ENCODE peak calls at places on chromosomes 7 and 10, in seven cellular contexts. S is epithelial cell of esophagus, Y is tibial nerve, F is choroid plexus epithelial cell, Z is A549, W is psoas muscle, P is nephron progenitor cell. N is an unnamed sample.

GRCh38 chr10:49552277-49552676 is 13.4 kb upstream of the ERCC6 start:
- DNase-seq in S (peak; percentile 97), Y (no peak), F (peak; percentile 85), Z (peak; percentile 35), W (no peak), P (no peak), N (no peak)

GRCh38 chr7:149071641-149072437 is 18.7 kb downstream of the ZNF786 start:
- DNase-seq in S (peak; percentile 15), Y (no peak), F (peak; percentile 18), Z (peak; percentile 79), W (peak; percentile 27), P (peak; percentile 62), N (no peak)

GRCh38 chr10:89301231-89301630 is 615 bp upstream of the IFIT2 start:
- DNase-seq in S (peak; percentile 48), Y (no peak), F (peak; percentile 80), Z (peak; percentile 13), W (no peak), P (no peak), N (no peak)

GRCh38 chr7:90613088-90613498 is 17.0 kb downstream of the CDK14 start:
- DNase-seq in S (no peak), Y (no peak), F (peak; percentile 35), Z (no peak), W (no peak), P (no peak), N (no peak)

GRCh38 chr10:88949051-88949450 is 3.5 kb downstream of the ACTA2 start:
- DNase-seq in S (no peak), Y (no peak), F (no peak), Z (no peak), W (no peak), P (no peak), N (no peak)

GRCh38 chr10:48638158-48638557 is 33.3 kb upstream of the ARHGAP22 start:
- DNase-seq in S (no peak), Y (no peak), F (no peak), Z (no peak), W (no peak), P (no peak), N (no peak)

GRCh38 chr7:100563809-100564400 is 9.8 kb downstream of the SAP25 start:
- DNase-seq in S (peak; percentile 77), Y (peak; percentile 83), F (peak; percentile 82), Z (peak; percentile 61), W (peak; percentile 83), P (peak; percentile 94), N (no peak)

GRCh38 chr7:55572378-55573233 is at the start of gene VOPP1:
- DNase-seq in S (peak; percentile 63), Y (peak; percentile 20), F (peak; percentile 60), Z (peak; percentile 58), W (peak; percentile 77), P (peak; percentile 75), N (no peak)

GRCh38 chr10:13158401-13158800 is 3.0 kb upstream of the MCM10 start:
- DNase-seq in S (peak; percentile 6), Y (no peak), F (no peak), Z (no peak), W (peak; percentile 18), P (peak; percentile 32), N (no peak)

GRCh38 chr10:24575462-24576002 is 148.2 kb downstream of the ARHGAP21 start:
- DNase-seq in S (no peak), Y (no peak), F (no peak), Z (no peak), W (no peak), P (no peak), N (no peak)

GRCh38 chr10:43228783-43229207 is 38.1 kb downstream of the RASGEF1A start:
- DNase-seq in S (no peak), Y (no peak), F (no peak), Z (no peak), W (peak; percentile 6), P (peak; percentile 1), N (no peak)

GRCh38 chr10:48764486-48764885 is 79.8 kb downstream of the WDFY4 start:
- DNase-seq in S (no peak), Y (no peak), F (no peak), Z (no peak), W (no peak), P (no peak), N (no peak)

GRCh38 chr10:123096452-123096851 is 39.3 kb upstream of the HMX3 start:
- DNase-seq in S (no peak), Y (no peak), F (no peak), Z (no peak), W (no peak), P (no peak), N (no peak)
- TF ChIP-seq CTCF in S (no peak), Y (no peak), F (no peak), Z (no peak), W (no peak), P (no peak), N (no peak)

DNA sequence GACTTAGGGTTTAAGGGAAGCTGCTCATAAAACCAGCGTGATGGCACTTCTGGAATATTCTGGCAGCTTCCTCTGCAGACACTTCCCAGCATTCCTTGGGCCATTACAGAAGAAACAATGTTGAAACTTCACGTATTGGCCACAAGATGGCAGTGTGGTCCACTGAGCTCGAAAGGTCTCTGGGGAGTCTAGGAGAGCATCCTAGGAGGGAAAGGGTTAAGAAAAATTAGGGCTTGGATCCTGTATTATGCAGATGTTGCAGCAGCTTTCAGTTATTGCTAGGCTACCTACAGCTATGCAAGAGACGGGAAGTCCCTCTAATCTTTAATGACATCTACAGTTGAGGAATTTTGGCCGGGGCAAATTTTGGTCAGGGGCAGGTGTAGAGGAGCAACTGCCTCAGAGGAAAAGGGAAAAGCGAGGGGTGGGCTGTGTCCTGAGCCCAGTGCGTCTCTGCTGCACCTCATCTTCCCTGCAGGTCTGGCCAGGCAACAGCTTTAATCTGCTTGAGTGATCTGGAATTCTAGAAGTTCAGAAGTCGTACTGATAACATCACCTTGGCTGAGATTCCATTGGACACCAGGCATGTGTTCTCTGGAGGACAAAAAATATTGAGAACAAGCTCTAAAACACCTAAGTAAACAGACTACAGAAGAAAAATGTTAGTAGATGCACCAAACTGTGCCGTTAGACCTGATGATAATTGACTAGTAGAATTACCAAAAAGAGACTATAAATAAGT is 220.8 kb upstream of the PRSS58 start:
- DNase-seq in S (peak; percentile 65), Y (no peak), F (peak; percentile 80), Z (peak; percentile 61), W (no peak), P (no peak), N (no peak)
- TF ChIP-seq CTCF in S (peak; percentile 82), Y (peak; percentile 42), F (peak; percentile 82), Z (peak; percentile 47), W (peak; percentile 45), P (peak; percentile 50), N (peak; percentile 79)

GRCh38 chr7:105139381-105139780 is 125.4 kb downstream of the KMT2E start:
- DNase-seq in S (no peak), Y (no peak), F (no peak), Z (no peak), W (no peak), P (no peak), N (no peak)

GRCh38 chr7:105136221-105136620 is 122.2 kb downstream of the KMT2E start:
- DNase-seq in S (no peak), Y (no peak), F (no peak), Z (no peak), W (no peak), P (no peak), N (no peak)

GRCh38 chr7:105137898-105138297 is 123.9 kb downstream of the KMT2E start:
- DNase-seq in S (no peak), Y (no peak), F (no peak), Z (no peak), W (no peak), P (no peak), N (no peak)

GRCh38 chr7:105141068-105141467 is 127.1 kb downstream of the KMT2E start:
- DNase-seq in S (peak; percentile 40), Y (no peak), F (peak; percentile 57), Z (peak; percentile 40), W (no peak), P (peak; percentile 40), N (no peak)
- TF ChIP-seq CTCF in S (peak; percentile 41), Y (no peak), F (peak; percentile 68), Z (peak; percentile 49), W (no peak), P (peak; percentile 41), N (no peak)

GRCh38 chr10:123449234-123449962 is 216.8 kb upstream of the GPR26 start:
- DNase-seq in S (no peak), Y (no peak), F (no peak), Z (no peak), W (no peak), P (no peak), N (no peak)

GRCh38 chr10:123446449-123447156 is 219.6 kb upstream of the GPR26 start:
- DNase-seq in S (no peak), Y (no peak), F (no peak), Z (no peak), W (no peak), P (no peak), N (no peak)

GRCh38 chr10:123445336-123445735 is 220.8 kb upstream of the GPR26 start:
- DNase-seq in S (no peak), Y (no peak), F (no peak), Z (no peak), W (no peak), P (no peak), N (no peak)

GRCh38 chr10:123442901-123443300 is 223.3 kb upstream of the GPR26 start:
- DNase-seq in S (no peak), Y (no peak), F (no peak), Z (no peak), W (no peak), P (no peak), N (no peak)

GRCh38 chr10:123443924-123444323 is 222.2 kb upstream of the GPR26 start:
- DNase-seq in S (no peak), Y (no peak), F (no peak), Z (no peak), W (no peak), P (no peak), N (no peak)
- TF ChIP-seq CTCF in S (no peak), Y (no peak), F (no peak), Z (no peak), W (no peak), P (no peak), N (no peak)

GRCh38 chr10:75638752-75639151 is 207.3 kb downstream of the LRMDA start:
- DNase-seq in S (no peak), Y (no peak), F (no peak), Z (no peak), W (no peak), P (no peak), N (no peak)
- TF ChIP-seq CTCF in S (no peak), Y (no peak), F (no peak), Z (no peak), W (no peak), P (no peak), N (no peak)

GRCh38 chr10:69948261-69948660 is 104.4 kb upstream of the MACROH2A2 start:
- DNase-seq in S (no peak), Y (no peak), F (no peak), Z (no peak), W (no peak), P (no peak), N (no peak)
- TF ChIP-seq CTCF in S (peak; percentile 25), Y (no peak), F (no peak), Z (no peak), W (no peak), P (no peak), N (no peak)